ENCODE peak calls at places on chromosomes 13 and 19, in four cellular contexts. W, S, I and U are unnamed samples.

GRCh38 chr19:46714523-46715106 is 2.3 kb downstream of the PRKD2 start:
- DNase-seq in W (no peak), S (peak), I (no peak), U (no peak)

GRCh38 chr19:19485161-19485997 is 30.0 kb downstream of the TSSK6 start:
- DNase-seq in W (no peak), S (no peak), I (no peak), U (no peak)

GRCh38 chr19:37855098-37855497 is 51.3 kb downstream of the WDR87 start:
- DNase-seq in W (no peak), S (peak), I (no peak), U (no peak)

GRCh38 chr13:107743100-107743499 is 472.2 kb downstream of the LIG4 start:
- DNase-seq in W (no peak), S (no peak), I (no peak), U (no peak)

GRCh38 chr13:105033999-105034398 is 1501.5 kb downstream of the EFNB2 start:
- DNase-seq in W (no peak), S (no peak), I (no peak), U (no peak)

GRCh38 chr13:45337395-45337794 is 3.6 kb downstream of the TPT1 start:
- DNase-seq in W (no peak), S (no peak), I (no peak), U (no peak)

GRCh38 chr19:45352914-45353796 is 12.6 kb downstream of the KLC3 start:
- DNase-seq in W (no peak), S (no peak), I (no peak), U (no peak)

GRCh38 chr13:98169331-98169730 is 7.7 kb downstream of the RNF113B start:
- DNase-seq in W (no peak), S (no peak), I (no peak), U (no peak)

GRCh38 chr19:43595605-43595998 is 332 bp downstream of the IRGQ start:
- DNase-seq in W (no peak), S (no peak), I (no peak), U (no peak)

GRCh38 chr19:19053508-19054314 is 10.1 kb upstream of the SLC25A42 start:
- DNase-seq in W (no peak), S (peak), I (peak), U (peak)

GRCh38 chr13:75721307-75721706 is 85.2 kb downstream of the LMO7 start:
- DNase-seq in W (no peak), S (no peak), I (no peak), U (no peak)

GRCh38 chr13:48232420-48233096 is 448 bp upstream of the ITM2B start:
- DNase-seq in W (no peak), S (peak), I (peak), U (peak)

GRCh38 chr13:113853518-113854237 is 10.2 kb downstream of the GAS6 start:
- DNase-seq in W (no peak), S (peak), I (no peak), U (peak)

GRCh38 chr13:33490461-33491327 is 205.1 kb upstream of the STARD13 start:
- DNase-seq in W (no peak), S (peak), I (no peak), U (peak)

GRCh38 chr19:46955114-46955812 is 64.4 kb upstream of the NPAS1 start:
- DNase-seq in W (no peak), S (peak), I (peak), U (peak)

GRCh38 chr13:74596691-74597090 is 462.5 kb upstream of the KLF12 start:
- DNase-seq in W (no peak), S (no peak), I (no peak), U (no peak)

GRCh38 chr13:24386816-24387708 is 77.7 kb downstream of the C1QTNF9 start:
- DNase-seq in W (no peak), S (no peak), I (no peak), U (no peak)

GRCh38 chr19:58552655-58553054 is 2.2 kb downstream of the CHMP2A start:
- DNase-seq in W (no peak), S (no peak), I (no peak), U (no peak)

GRCh38 chr13:98507060-98507797 is 69.7 kb downstream of the STK24 start:
- DNase-seq in W (no peak), S (peak), I (peak), U (no peak)

GRCh38 chr13:49954674-49955455 is 18.7 kb upstream of the SPRYD7 start:
- DNase-seq in W (no peak), S (no peak), I (no peak), U (no peak)

GRCh38 chr13:75481176-75482069 is 546 bp downstream of the TBC1D4 start:
- DNase-seq in W (no peak), S (peak), I (no peak), U (peak)

GRCh38 chr19:15114153-15114540 is 6.9 kb downstream of the SYDE1 start:
- DNase-seq in W (no peak), S (no peak), I (no peak), U (no peak)

GRCh38 chr13:61852116-61852515 is 436.5 kb upstream of the PCDH20 start:
- DNase-seq in W (no peak), S (no peak), I (no peak), U (no peak)

GRCh38 chr13:48160879-48161278 is 66.0 kb upstream of the MED4 start:
- DNase-seq in W (no peak), S (peak), I (no peak), U (no peak)

GRCh38 chr19:57406516-57407123 is 4.3 kb upstream of the ZNF17 start:
- DNase-seq in W (peak), S (peak), I (peak), U (peak)

GRCh38 chr19:46944918-46945628 is 74.6 kb upstream of the NPAS1 start:
- DNase-seq in W (no peak), S (peak), I (no peak), U (no peak)

GRCh38 chr13:97004096-97004876 is 10.0 kb upstream of the OXGR1 start:
- DNase-seq in W (no peak), S (no peak), I (peak), U (no peak)
- TF ChIP-seq MYC in W (no peak), S (no peak), I (no peak), U (no peak)

DNA sequence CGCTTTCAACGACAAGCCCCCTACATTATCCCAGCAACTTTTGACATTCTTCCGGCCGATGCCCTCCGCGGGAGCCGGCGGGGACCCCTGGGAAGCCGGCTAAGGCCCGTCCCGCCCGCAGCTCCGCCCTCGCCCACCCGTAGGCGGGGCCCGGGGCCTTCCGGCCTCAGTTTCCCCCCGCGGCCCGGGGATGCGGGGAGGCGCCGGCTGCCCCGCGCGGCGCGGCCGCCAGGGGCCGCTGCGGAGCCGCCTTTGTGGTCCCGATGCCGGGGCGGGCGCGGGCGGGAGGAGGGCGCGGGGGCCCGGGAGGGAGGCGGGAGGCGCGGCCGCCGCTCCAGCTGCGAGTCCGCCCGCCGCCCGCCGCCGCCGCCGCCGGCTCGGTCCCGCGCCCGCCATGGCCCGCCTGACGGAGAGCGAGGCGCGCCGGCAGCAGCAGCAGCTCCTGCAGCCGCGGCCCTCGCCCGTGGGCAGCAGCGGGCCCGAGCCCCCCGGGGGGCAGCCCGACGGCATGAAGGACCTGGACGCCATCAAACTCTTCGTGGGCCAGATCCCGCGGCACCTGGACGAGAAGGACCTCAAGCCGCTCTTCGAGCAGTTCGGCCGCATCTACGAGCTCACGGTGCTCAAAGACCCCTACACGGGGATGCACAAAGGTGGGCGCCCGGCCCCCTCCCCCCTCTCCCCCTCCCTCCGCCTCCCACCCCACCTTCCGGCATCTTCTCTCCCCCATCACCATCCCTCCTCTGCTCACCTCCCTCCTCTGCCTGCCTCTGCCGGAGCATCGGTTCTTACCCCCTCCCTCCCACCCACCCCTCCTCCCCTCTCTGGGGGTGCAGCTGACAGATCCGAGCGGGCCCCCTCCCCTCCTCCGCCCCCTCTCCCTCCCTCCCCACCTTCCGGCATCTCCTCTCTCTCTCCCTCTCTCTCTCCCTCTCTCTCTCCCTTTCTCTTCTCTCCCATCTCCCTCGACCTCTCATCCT is at the start of gene CELF5:
- DNase-seq in W (no peak), S (no peak), I (no peak), U (peak)
- TF ChIP-seq EZH2 in W (no peak), S (peak), I (no peak), U (no peak)

GRCh38 chr13:59746291-59746962 is 417.3 kb downstream of the DIAPH3 start:
- DNase-seq in W (no peak), S (no peak), I (no peak), U (no peak)

GRCh38 chr13:59744747-59745394 is 418.9 kb downstream of the DIAPH3 start:
- DNase-seq in W (no peak), S (no peak), I (no peak), U (no peak)

GRCh38 chr13:59745395-59745788 is 418.3 kb downstream of the DIAPH3 start:
- DNase-seq in W (no peak), S (no peak), I (peak), U (no peak)

GRCh38 chr13:59750860-59751259 is 412.9 kb downstream of the DIAPH3 start:
- DNase-seq in W (no peak), S (peak), I (no peak), U (no peak)

GRCh38 chr13:59747529-59747928 is 416.2 kb downstream of the DIAPH3 start:
- DNase-seq in W (no peak), S (no peak), I (peak), U (no peak)
- TF ChIP-seq MYC in W (no peak), S (no peak), I (no peak), U (no peak)

GRCh38 chr19:1766800-1767352 is 13.6 kb downstream of the ONECUT3 start:
- DNase-seq in W (no peak), S (no peak), I (no peak), U (peak)
- TF ChIP-seq EZH2 in W (no peak), S (no peak), I (no peak), U (no peak)

DNA sequence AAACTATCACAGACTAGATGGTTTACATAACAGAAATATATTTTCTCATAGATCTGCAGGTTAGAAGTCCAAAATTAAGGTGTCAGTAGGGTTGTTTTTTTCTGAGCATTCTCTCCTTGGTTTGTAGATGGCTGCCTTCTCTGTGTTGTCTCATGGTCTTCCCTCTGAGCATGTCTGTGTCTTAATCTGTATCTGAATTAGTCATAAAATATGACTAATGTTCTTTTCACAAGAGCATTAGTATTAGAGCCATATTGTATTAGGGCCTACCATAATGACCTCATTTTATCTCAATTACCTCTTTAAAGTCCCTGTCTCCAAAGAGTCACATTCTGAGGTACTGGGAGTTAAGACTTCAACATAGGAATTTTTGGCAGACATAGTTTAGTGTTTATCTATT is 77.2 kb upstream of the OBI1 start:
- DNase-seq in W (no peak), S (no peak), I (no peak), U (no peak)
- TF ChIP-seq MYC in W (no peak), S (no peak), I (no peak), U (no peak)